ENCODE peak calls at places on chromosomes 4 and X, in ten cellular contexts. C is stimulated activated CD8-positive, alpha-beta memory T cell treated with anti-CD3 and anti-CD28 coated beads, Interleukin-2, amount 100 ng/mL, for 1 hour; X is HS-5; G is activated CD4-positive, CD25-positive, alpha-beta regulatory T cell treated with anti-CD3 and anti-CD28 coated beads, Interleukin-2, amount 50 U/mL, for 16 hours; Q is EH; U is NCI-H2081; F is T-helper 2 cell; T is NCI-H2171 treated with DMSO at 0.1 percent for 48 hours; Y is NCI-H345; J is germinal center. B is an unnamed sample.

GRCh38 chr4:107283587-107284559 is 247.8 kb upstream of the DKK2 start:
- DNase-seq in C (no peak), X (peak; percentile 94), G (no peak), Q (peak; percentile 96), U (no peak), F (no peak), T (no peak), Y (no peak), J (no peak), B (no peak)

GRCh38 chr4:134139188-134139587 is 62.4 kb downstream of the PABPC4L start:
- DNase-seq in C (no peak), X (no peak), G (no peak), Q (no peak), U (peak; percentile 17), F (no peak), T (no peak), Y (no peak), J (no peak), B (no peak)

GRCh38 chr4:180805101-180805500 is 1438.1 kb upstream of the TENM3 start:
- DNase-seq in C (no peak), X (no peak), G (no peak), Q (no peak), U (no peak), F (no peak), T (no peak), Y (no peak), J (no peak), B (no peak)

GRCh38 chr4:7463584-7464258 is 29.0 kb upstream of the PSAPL1 start:
- DNase-seq in C (no peak), X (no peak), G (no peak), Q (no peak), U (no peak), F (no peak), T (no peak), Y (no peak), J (no peak), B (no peak)

GRCh38 chrX:3244203-3244743 is 102.2 kb downstream of the MXRA5 start:
- DNase-seq in C (no peak), X (peak; percentile 47), G (no peak), Q (peak; percentile 91), U (no peak), F (no peak), T (no peak), Y (no peak), J (no peak), B (no peak)

GRCh38 chrX:110145854-110146253 is 142.9 kb downstream of the TMEM164 start:
- DNase-seq in C (no peak), X (no peak), G (no peak), Q (peak; percentile 46), U (peak; percentile 30), F (no peak), T (peak; percentile 21), Y (no peak), J (peak; percentile 16), B (no peak)

GRCh38 chr4:140633951-140634350 is 65.2 kb upstream of the UCP1 start:
- DNase-seq in C (no peak), X (no peak), G (no peak), Q (no peak), U (no peak), F (no peak), T (no peak), Y (no peak), J (no peak), B (no peak)

GRCh38 chr4:7003879-7004240 is 39.3 kb upstream of the TADA2B start:
- DNase-seq in C (no peak), X (no peak), G (no peak), Q (no peak), U (no peak), F (no peak), T (no peak), Y (no peak), J (no peak), B (no peak)

GRCh38 chr4:105858466-105859040 is 36.7 kb upstream of the NPNT start:
- DNase-seq in C (no peak), X (no peak), G (no peak), Q (no peak), U (no peak), F (no peak), T (no peak), Y (no peak), J (no peak), B (no peak)

GRCh38 chr4:167219090-167219489 is 15.2 kb downstream of the SPOCK3 start:
- DNase-seq in C (no peak), X (no peak), G (no peak), Q (no peak), U (peak; percentile 93), F (no peak), T (peak; percentile 32), Y (peak; percentile 6), J (no peak), B (no peak)

GRCh38 chr4:1451106-1451751 is 45.0 kb upstream of the NKX1-1 start:
- DNase-seq in C (no peak), X (no peak), G (no peak), Q (no peak), U (no peak), F (no peak), T (no peak), Y (no peak), J (no peak), B (no peak)

GRCh38 chr4:150280081-150280950 is 202.1 kb downstream of the DCLK2 start:
- DNase-seq in C (no peak), X (peak; percentile 41), G (no peak), Q (peak; percentile 95), U (no peak), F (no peak), T (no peak), Y (no peak), J (no peak), B (no peak)

GRCh38 chr4:54976682-54977081 is 148.7 kb downstream of the KDR start:
- DNase-seq in C (no peak), X (no peak), G (no peak), Q (no peak), U (no peak), F (no peak), T (no peak), Y (no peak), J (no peak), B (no peak)

GRCh38 chr4:11496313-11496956 is 67.7 kb upstream of the HS3ST1 start:
- DNase-seq in C (no peak), X (no peak), G (no peak), Q (no peak), U (peak; percentile 35), F (no peak), T (no peak), Y (no peak), J (no peak), B (no peak)

GRCh38 chr4:110854021-110854678 is 231.3 kb upstream of the PITX2 start:
- DNase-seq in C (no peak), X (peak; percentile 88), G (no peak), Q (peak; percentile 93), U (peak; percentile 13), F (no peak), T (peak; percentile 40), Y (no peak), J (no peak), B (no peak)

GRCh38 chrX:41350150-41350975 is 16.4 kb downstream of the DDX3X start:
- DNase-seq in C (no peak), X (no peak), G (no peak), Q (peak; percentile 52), U (no peak), F (no peak), T (no peak), Y (no peak), J (no peak), B (no peak)

GRCh38 chrX:30635630-30636029 is 17.6 kb upstream of the GK start:
- DNase-seq in C (no peak), X (no peak), G (no peak), Q (no peak), U (no peak), F (no peak), T (no peak), Y (no peak), J (no peak), B (no peak)

GRCh38 chr4:117137143-117137542 is 51.8 kb upstream of the TRAM1L1 start:
- DNase-seq in C (no peak), X (peak; percentile 74), G (no peak), Q (peak; percentile 55), U (no peak), F (no peak), T (no peak), Y (no peak), J (no peak), B (no peak)

GRCh38 chr4:4533461-4534169 is 8.2 kb downstream of the STX18 start:
- DNase-seq in C (no peak), X (no peak), G (no peak), Q (no peak), U (no peak), F (no peak), T (no peak), Y (no peak), J (no peak), B (no peak)

GRCh38 chr4:67911638-67912037 is 27.8 kb upstream of the TMPRSS11D start:
- DNase-seq in C (no peak), X (no peak), G (no peak), Q (no peak), U (no peak), F (no peak), T (no peak), Y (no peak), J (no peak), B (no peak)

GRCh38 chrX:136523770-136524169 is 8.2 kb upstream of the VGLL1 start:
- DNase-seq in C (no peak), X (no peak), G (no peak), Q (no peak), U (no peak), F (no peak), T (no peak), Y (no peak), J (no peak), B (no peak)

GRCh38 chrX:115650449-115650848 is 89.5 kb downstream of the PLS3 start:
- DNase-seq in C (no peak), X (no peak), G (no peak), Q (peak; percentile 30), U (no peak), F (no peak), T (no peak), Y (no peak), J (no peak), B (no peak)

GRCh38 chr4:95547708-95548471 is 883 bp downstream of the UNC5C start:
- DNase-seq in C (no peak), X (no peak), G (no peak), Q (no peak), U (no peak), F (no peak), T (no peak), Y (no peak), J (no peak), B (no peak)

GRCh38 chr4:1862961-1863296 is 7.0 kb upstream of the LETM1 start:
- DNase-seq in C (no peak), X (no peak), G (no peak), Q (no peak), U (no peak), F (no peak), T (no peak), Y (no peak), J (no peak), B (no peak)

GRCh38 chrX:19625612-19626011 is 110.3 kb upstream of the MAP3K15 start:
- DNase-seq in C (peak; percentile 1), X (no peak), G (no peak), Q (peak; percentile 14), U (no peak), F (peak; percentile 17), T (no peak), Y (no peak), J (no peak), B (no peak)

GRCh38 chrX:10467793-10468192 is 152.6 kb downstream of the MID1 start:
- DNase-seq in C (no peak), X (no peak), G (no peak), Q (peak; percentile 84), U (no peak), F (no peak), T (no peak), Y (no peak), J (no peak), B (no peak)

GRCh38 chrX:68511255-68511654 is 12.4 kb downstream of the YIPF6 start:
- DNase-seq in C (no peak), X (no peak), G (peak; percentile 2), Q (peak; percentile 51), U (peak; percentile 34), F (no peak), T (peak; percentile 4), Y (peak; percentile 48), J (peak; percentile 12), B (no peak)

GRCh38 chrX:25873196-25873595 is 264.9 kb upstream of the MAGEB18 start:
- DNase-seq in C (no peak), X (peak; percentile 28), G (no peak), Q (no peak), U (peak; percentile 56), F (no peak), T (no peak), Y (peak; percentile 42), J (no peak), B (no peak)